ENCODE peak calls at places on chromosomes 1 and 21, in five cellular contexts. H is GM12878, E is K562, Q is HCT116, J is HepG2. N is an unnamed sample. For H3K4me1, the result is how much of the 10 kb centered on the place peaks cover.

GRCh38 chr1:71677024-71677423 is 596.2 kb upstream of the ZRANB2 start:
- DNase-seq in H (no peak), E (no peak), Q (no peak), J (no peak), N (no peak)

GRCh38 chr1:79325705-79326104 is 319.2 kb upstream of the ADGRL4 start:
- DNase-seq in H (no peak), E (no peak), Q (no peak), J (no peak), N (no peak)

GRCh38 chr1:22137006-22137720 is 5.7 kb downstream of the WNT4 start:
- DNase-seq in H (no peak), E (no peak), Q (no peak), J (no peak), N (no peak)

GRCh38 chr1:118563969-118564951 is 379.2 kb upstream of the SPAG17 start:
- DNase-seq in H (peak), E (no peak), Q (no peak), J (no peak), N (peak)

GRCh38 chr1:182625716-182626504 is 21.7 kb upstream of the RGS16 start:
- DNase-seq in H (no peak), E (no peak), Q (no peak), J (no peak), N (no peak)

GRCh38 chr1:62068302-62068936 is 126.2 kb upstream of the L1TD1 start:
- DNase-seq in H (no peak), E (no peak), Q (no peak), J (no peak), N (no peak)

GRCh38 chr21:22535630-22536029 is 1537.4 kb downstream of the NCAM2 start:
- DNase-seq in H (no peak), E (no peak), Q (no peak), J (no peak), N (no peak)

GRCh38 chr1:112540395-112540794 is 31.6 kb downstream of the WNT2B start:
- DNase-seq in H (no peak), E (no peak), Q (no peak), J (no peak), N (no peak)

GRCh38 chr1:31627301-31627929 is 9.9 kb downstream of the HCRTR1 start:
- DNase-seq in H (no peak), E (peak), Q (no peak), J (no peak), N (no peak)

GRCh38 chr1:26597629-26598039 is 68.1 kb downstream of the RPS6KA1 start:
- DNase-seq in H (no peak), E (peak), Q (peak), J (peak), N (no peak)

GRCh38 chr1:5717031-5717682 is 275.1 kb downstream of the NPHP4 start:
- DNase-seq in H (no peak), E (no peak), Q (no peak), J (no peak), N (no peak)

GRCh38 chr1:23906731-23907130 is 6.4 kb downstream of the CNR2 start:
- DNase-seq in H (no peak), E (no peak), Q (no peak), J (no peak), N (no peak)

GRCh38 chr21:25834376-25834775 is 99.6 kb downstream of the GABPA start:
- DNase-seq in H (no peak), E (no peak), Q (no peak), J (no peak), N (no peak)

GRCh38 chr1:77401384-77401783 is 119.6 kb downstream of the AK5 start:
- DNase-seq in H (no peak), E (no peak), Q (no peak), J (no peak), N (no peak)

GRCh38 chr1:162285149-162285561 is 91.5 kb downstream of the SPATA46 start:
- DNase-seq in H (no peak), E (no peak), Q (no peak), J (peak), N (no peak)

GRCh38 chr1:3430406-3430805 is 24.1 kb upstream of the ARHGEF16 start:
- DNase-seq in H (no peak), E (no peak), Q (no peak), J (no peak), N (no peak)

GRCh38 chr1:56309065-56309464 is 270.3 kb downstream of the PLPP3 start:
- DNase-seq in H (no peak), E (no peak), Q (no peak), J (no peak), N (no peak)
- H3K4me1 ChIP-seq in H (under half), E (under half), Q (under half), J (under half), N (under half)

GRCh38 chr1:183871568-183871967 is 66.6 kb downstream of the RGL1 start:
- DNase-seq in H (no peak), E (no peak), Q (no peak), J (no peak), N (no peak)
- TF ChIP-seq YY1 in H (no peak), E (no peak), Q (no peak), J (no peak), N (no peak)

DNA sequence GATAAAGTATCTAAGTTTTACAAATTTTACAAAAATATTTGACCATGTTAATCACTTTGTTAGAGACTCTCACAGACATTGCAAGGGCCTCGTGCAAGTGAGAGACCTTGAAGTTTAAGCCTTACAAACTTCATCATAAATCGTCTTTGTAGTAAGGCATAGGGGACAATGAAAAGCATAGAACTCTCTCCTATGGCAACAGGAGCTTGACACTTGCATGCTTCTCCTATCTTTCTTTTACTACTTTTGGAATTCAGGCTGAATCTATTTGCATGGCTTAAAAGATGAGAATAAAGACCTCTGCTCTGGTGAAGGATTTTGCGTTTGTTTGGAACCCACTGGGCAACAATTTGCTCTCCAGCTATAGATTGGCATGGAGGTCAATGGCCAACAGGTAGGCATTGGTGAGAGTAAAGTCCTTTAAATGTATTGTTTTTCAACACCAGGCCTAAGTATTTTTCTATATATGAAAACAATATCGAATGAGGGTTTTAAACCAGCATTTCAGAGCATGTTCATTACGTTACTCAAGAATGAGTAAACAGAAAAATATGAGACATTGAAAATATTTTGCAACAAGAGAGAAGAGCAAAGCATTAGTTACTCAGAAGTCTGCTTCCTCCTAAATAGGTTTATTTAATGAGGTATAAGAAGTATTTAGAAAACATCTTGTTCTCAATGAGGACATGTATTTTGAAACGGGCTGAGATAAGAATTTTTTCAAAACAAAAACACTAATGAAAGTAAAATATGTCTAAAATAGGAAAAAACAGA is 192.2 kb downstream of the TGFB2 start:
- DNase-seq in H (no peak), E (no peak), Q (no peak), J (no peak), N (no peak)
- H3K4me1 ChIP-seq in H (under half), E (under half), Q (under half), J (under half), N (under half)

GRCh38 chr1:41484881-41485280 is 398 bp upstream of the EDN2 start:
- DNase-seq in H (no peak), E (no peak), Q (no peak), J (no peak), N (no peak)

GRCh38 chr1:41485605-41486004 is 1.1 kb upstream of the EDN2 start:
- DNase-seq in H (no peak), E (peak), Q (no peak), J (no peak), N (peak)

GRCh38 chr1:41487729-41488598 is 3.5 kb upstream of the EDN2 start:
- DNase-seq in H (no peak), E (no peak), Q (no peak), J (no peak), N (no peak)

GRCh38 chr1:41486892-41487728 is 2.6 kb upstream of the EDN2 start:
- DNase-seq in H (peak), E (no peak), Q (no peak), J (no peak), N (peak)

DNA sequence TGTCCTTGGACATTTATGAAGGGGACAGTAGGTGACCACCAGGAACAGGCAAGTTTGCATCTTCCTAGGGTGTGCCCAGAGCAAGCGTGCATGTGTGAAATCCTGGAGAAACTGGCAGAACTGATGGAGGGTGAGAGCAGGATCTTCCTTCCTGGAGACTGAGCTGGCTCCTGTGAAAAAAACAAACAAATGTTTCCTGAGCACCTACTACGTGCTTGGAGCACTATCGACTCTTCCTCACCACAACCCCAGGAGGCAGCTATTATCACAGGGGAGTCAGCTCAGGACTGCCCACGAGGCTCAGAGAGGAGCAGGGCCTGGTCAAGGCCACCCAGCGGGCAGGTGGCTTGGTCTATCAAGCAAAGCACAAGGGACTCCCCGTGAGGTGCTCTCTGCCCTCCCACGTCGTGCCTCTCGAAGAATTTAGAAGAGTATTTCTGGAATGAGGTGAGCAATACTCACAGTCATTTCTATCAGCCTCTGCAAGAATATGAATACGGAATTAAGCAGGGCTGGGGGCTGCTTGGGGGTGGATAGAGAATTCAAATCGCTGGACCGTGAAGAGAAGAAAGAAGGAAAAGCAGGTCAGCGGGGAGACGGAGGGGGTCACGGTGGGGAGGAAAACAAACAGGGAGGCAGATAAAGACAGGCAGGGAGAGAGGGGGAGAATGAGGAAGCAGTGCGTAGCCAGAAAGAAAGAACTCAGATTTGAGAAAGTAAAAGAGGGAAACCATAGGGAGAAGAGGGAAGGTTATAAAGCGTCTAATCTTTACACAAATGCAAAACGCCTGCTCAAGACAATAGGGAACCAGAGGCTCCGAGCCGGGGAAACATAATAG is 1.8 kb upstream of the EDN2 start:
- DNase-seq in H (peak), E (no peak), Q (no peak), J (no peak), N (peak)
- TF ChIP-seq YY1 in H (no peak), E (no peak), Q (no peak), J (no peak), N (no peak)

GRCh38 chr1:218339267-218339831 is 5.8 kb upstream of the TGFB2 start:
- DNase-seq in H (no peak), E (peak), Q (no peak), J (peak), N (no peak)

GRCh38 chr1:218342091-218342490 is 3.0 kb upstream of the TGFB2 start:
- DNase-seq in H (no peak), E (no peak), Q (no peak), J (no peak), N (no peak)

GRCh38 chr1:218341325-218341724 is 3.8 kb upstream of the TGFB2 start:
- DNase-seq in H (no peak), E (no peak), Q (no peak), J (no peak), N (no peak)

GRCh38 chr1:218332416-218332815 is 12.7 kb upstream of the TGFB2 start:
- DNase-seq in H (no peak), E (no peak), Q (no peak), J (no peak), N (no peak)

DNA sequence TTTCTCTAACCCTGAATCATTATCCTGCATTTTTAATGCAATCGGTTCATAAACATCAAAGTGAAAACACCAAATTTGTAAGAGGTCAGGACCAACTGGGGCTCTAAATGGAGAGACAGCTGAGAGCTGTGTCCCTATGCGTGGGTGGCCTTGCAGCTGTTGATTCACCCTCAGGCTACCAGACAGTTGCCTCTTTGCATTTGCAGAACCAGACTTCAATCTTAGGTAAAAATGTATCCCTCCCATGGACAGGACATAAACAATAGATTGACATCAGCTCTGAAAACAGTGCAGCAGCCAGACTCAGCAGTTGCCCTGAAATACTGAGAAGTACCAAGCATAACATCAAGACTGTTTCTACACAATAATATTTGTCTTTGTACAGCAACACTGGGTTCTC is 8.8 kb upstream of the TGFB2 start:
- DNase-seq in H (no peak), E (no peak), Q (no peak), J (no peak), N (no peak)
- H3K4me1 ChIP-seq in H (under half), E (under half), Q (under half), J (under half), N (under half)

GRCh38 chr1:96087719-96088118 is 633.9 kb upstream of the PTBP2 start:
- DNase-seq in H (no peak), E (no peak), Q (no peak), J (no peak), N (no peak)

GRCh38 chr1:96090134-96090533 is 631.5 kb upstream of the PTBP2 start:
- DNase-seq in H (no peak), E (no peak), Q (no peak), J (no peak), N (no peak)
- TF ChIP-seq YY1 in H (no peak), E (no peak), Q (no peak), J (no peak), N (no peak)

GRCh38 chr1:39170731-39171375 is 33.6 kb upstream of the MACF1 start:
- DNase-seq in H (no peak), E (peak), Q (no peak), J (no peak), N (peak)

GRCh38 chr1:39165049-39165448 is 39.4 kb upstream of the MACF1 start:
- DNase-seq in H (no peak), E (no peak), Q (no peak), J (no peak), N (no peak)

GRCh38 chr1:39167632-39168209 is 36.8 kb upstream of the MACF1 start:
- DNase-seq in H (no peak), E (peak), Q (no peak), J (peak), N (no peak)

GRCh38 chr1:39165488-39165887 is 39.0 kb upstream of the MACF1 start:
- DNase-seq in H (no peak), E (no peak), Q (no peak), J (no peak), N (no peak)

DNA sequence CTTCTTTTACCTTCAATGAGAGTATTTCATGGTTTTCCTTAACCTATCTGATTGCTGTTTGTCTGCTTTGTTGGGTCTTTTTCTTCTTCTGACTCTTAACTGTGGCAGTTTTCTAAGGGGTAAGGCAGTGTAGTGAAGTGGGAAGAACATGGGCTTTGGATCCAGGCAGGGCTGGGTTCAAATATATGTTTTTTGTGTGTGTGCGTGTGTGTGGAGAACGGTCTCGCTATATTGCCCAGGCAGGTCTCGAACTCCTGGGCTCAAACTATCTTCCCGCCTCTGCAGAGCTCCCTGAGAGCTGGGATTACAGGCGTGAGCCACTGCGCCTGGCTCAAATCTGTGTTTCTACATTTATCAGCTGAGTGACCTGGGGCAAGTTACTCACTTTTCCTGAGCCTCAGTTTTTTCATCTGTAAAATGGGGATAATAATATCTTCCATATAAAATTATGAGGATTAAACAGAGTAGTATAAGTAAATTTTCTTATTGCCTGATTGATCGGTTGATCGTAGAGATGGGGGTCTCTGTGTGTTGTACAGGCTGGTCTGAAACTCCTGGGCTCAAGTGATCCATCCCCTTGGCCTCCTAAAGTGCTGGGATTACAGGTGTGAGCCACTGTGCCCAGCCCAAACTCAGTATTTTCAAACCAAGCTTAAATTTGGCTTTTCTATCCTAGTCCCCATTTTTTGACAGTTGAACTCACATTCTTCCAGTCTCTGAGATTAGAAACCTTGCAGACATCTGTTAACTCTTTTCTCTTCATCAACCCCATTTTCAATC is 36.0 kb upstream of the MACF1 start:
- DNase-seq in H (no peak), E (no peak), Q (no peak), J (no peak), N (no peak)
- H3K4me1 ChIP-seq in H (under half), E (half or more), Q (under half), J (half or more), N (under half)

GRCh38 chr1:66540434-66541032 is 6.6 kb downstream of the SGIP1 start:
- DNase-seq in H (no peak), E (no peak), Q (no peak), J (no peak), N (peak)
- TF ChIP-seq YY1 in H (no peak), E (no peak), Q (no peak), J (no peak), N (no peak)

DNA sequence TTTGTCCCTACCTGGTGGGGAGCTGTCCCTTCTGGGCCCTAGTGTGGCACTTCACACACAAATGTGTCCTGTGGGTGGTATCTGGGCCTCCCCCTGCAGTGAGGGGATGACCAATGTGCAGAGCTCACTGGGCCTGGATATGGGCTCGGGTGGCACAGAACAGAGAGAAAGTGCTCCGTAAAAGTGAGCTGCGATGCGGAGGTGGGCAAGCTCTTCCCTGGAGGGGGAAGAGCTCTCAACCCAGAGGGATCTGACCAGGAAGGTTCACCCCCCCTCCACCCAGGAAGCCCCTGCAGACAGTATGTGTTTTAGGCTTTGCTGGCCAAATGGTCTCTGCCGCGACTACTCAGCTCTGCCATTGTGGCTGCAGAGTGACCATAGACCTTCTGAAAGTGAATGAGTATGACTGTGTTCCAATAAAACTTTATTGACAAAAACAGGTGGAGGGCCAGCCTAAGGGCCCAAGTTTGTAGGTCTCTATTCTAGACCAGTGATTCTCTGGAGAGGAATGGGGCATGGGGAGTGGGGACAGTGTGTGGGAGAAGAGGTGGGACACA is 8.6 kb upstream of the ITGB2 start:
- DNase-seq in H (no peak), E (no peak), Q (no peak), J (no peak), N (no peak)
- H3K4me1 ChIP-seq in H (under half), E (under half), Q (under half), J (half or more), N (under half)

GRCh38 chr1:235703516-235703915 is 53.9 kb upstream of the GNG4 start:
- DNase-seq in H (no peak), E (no peak), Q (no peak), J (no peak), N (no peak)
- TF ChIP-seq YY1 in H (no peak), E (no peak), Q (no peak), J (no peak), N (no peak)

N was measured in NT2/D1.